ENCODE peak calls at places on chromosomes 3 and 15, in six cellular contexts. O, R, P, V, C and Z are unnamed samples. For H3K27me3, the result is how much of the 10 kb centered on the place peaks cover.

GRCh38 chr15:33724321-33725036 is 243.8 kb upstream of the CHRM5 start:
- DNase-seq in P (peak), O (no peak), R (no peak), V (peak), C (no peak), Z (no peak)

GRCh38 chr3:170128259-170128976 is 53.1 kb downstream of the PHC3 start:
- DNase-seq in P (no peak), O (no peak), R (no peak), V (no peak), C (no peak), Z (no peak)

GRCh38 chr3:41682996-41683395 is 278.9 kb downstream of the ULK4 start:
- DNase-seq in R (no peak), C (peak), P (no peak), O (no peak), V (no peak), Z (peak)

GRCh38 chr3:94647131-94647530 is 584.3 kb downstream of the NSUN3 start:
- DNase-seq in V (no peak), O (no peak), R (no peak), C (peak), P (no peak), Z (peak)

GRCh38 chr3:102089904-102090492 is 240.7 kb downstream of the NFKBIZ start:
- DNase-seq in V (no peak), R (no peak), P (peak), O (no peak), C (peak), Z (peak)

GRCh38 chr15:79007066-79007465 is 62.2 kb upstream of the CTSH start:
- DNase-seq in P (peak), V (peak), R (peak), O (no peak), C (no peak), Z (no peak)

GRCh38 chr3:45575491-45575923 is 19.0 kb upstream of the LIMD1 start:
- DNase-seq in P (no peak), V (no peak), O (no peak), R (no peak), C (peak), Z (no peak)

GRCh38 chr3:164024786-164025185 is 1053.5 kb downstream of the SI start:
- DNase-seq in C (no peak), P (no peak), R (peak), O (no peak), V (no peak), Z (no peak)

GRCh38 chr3:192899540-192899982 is 18.1 kb downstream of the MB21D2 start:
- DNase-seq in O (no peak), V (no peak), P (no peak), C (peak), R (no peak), Z (no peak)

GRCh38 chr3:50195501-50196252 is 4.3 kb downstream of the GNAT1 start:
- DNase-seq in P (no peak), C (no peak), R (no peak), O (no peak), V (no peak), Z (no peak)

GRCh38 chr15:91609231-91609630 is 244.3 kb upstream of the SLCO3A1 start:
- DNase-seq in R (peak), P (no peak), C (no peak), O (no peak), V (no peak), Z (no peak)

GRCh38 chr3:100873624-100874023 is 119.6 kb downstream of the ABI3BP start:
- DNase-seq in V (no peak), P (no peak), O (no peak), R (no peak), C (no peak), Z (no peak)

GRCh38 chr15:100623301-100623700 is 20.9 kb downstream of the ASB7 start:
- DNase-seq in O (no peak), V (no peak), R (no peak), C (peak), P (no peak), Z (peak)

GRCh38 chr15:100631831-100632230 is 29.4 kb downstream of the ASB7 start:
- DNase-seq in C (no peak), P (no peak), R (no peak), O (no peak), V (peak), Z (no peak)

GRCh38 chr15:100633763-100634075 is 31.3 kb downstream of the ASB7 start:
- DNase-seq in O (no peak), C (no peak), P (no peak), R (no peak), V (no peak), Z (no peak)

GRCh38 chr15:100628746-100629145 is 26.4 kb downstream of the ASB7 start:
- DNase-seq in P (no peak), C (peak), O (no peak), R (no peak), V (no peak), Z (no peak)

GRCh38 chr15:100627789-100628395 is 25.5 kb downstream of the ASB7 start:
- DNase-seq in O (peak), C (peak), V (peak), R (no peak), P (peak), Z (peak)
- TF ChIP-seq CTCF in O (peak), C (peak), V (peak), R (peak), P (peak), Z (peak)

GRCh38 chr15:88613074-88613944 is 7.8 kb upstream of the AEN start:
- DNase-seq in P (no peak), R (no peak), V (peak), C (peak), O (no peak), Z (no peak)
- H3K27ac ChIP-seq in P (no peak), R (no peak), V (no peak), C (no peak), O (no peak), Z (no peak)

DNA sequence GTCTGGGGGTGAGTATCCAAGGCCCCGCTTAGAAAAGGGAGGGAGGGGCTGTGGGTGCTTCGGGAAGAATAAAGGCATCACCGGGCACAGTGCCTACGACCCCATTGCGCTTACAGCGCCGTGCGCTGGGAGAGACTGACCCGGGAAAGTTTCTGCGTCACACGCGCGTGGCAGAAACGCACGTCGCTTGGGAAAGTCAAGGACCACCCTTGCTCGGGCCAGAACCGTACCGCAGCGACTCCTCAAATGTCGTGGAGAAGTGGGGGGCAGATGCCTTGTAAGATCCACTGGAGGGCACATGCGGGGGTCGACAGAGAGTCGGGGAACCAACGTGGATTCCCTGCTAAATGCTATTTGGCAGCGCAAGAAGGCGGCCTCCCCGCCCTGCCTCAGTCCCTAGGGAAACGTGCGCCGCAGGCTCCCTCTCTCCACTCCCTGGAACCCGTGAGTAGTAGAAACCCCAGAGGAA is 2.4 kb downstream of the ADAMTS9 start:
- DNase-seq in P (no peak), C (peak), R (peak), O (peak), V (no peak), Z (peak)
- H3K27me3 ChIP-seq in P (under half), C (under half), R (under half), O (under half), V (under half), Z (half or more)

GRCh38 chr15:84749111-84749991 is 959 bp downstream of the ZNF592 start:
- DNase-seq in P (peak), O (peak), C (peak), R (peak), V (peak), Z (no peak)
- TF ChIP-seq CTCF in P (no peak), O (no peak), C (peak), R (no peak), V (peak), Z (peak)

GRCh38 chr3:11288021-11288491 is 15.9 kb downstream of the ATG7 start:
- DNase-seq in R (no peak), C (peak), V (no peak), P (peak), O (no peak), Z (no peak)

GRCh38 chr3:11276901-11277300 is 4.7 kb downstream of the ATG7 start:
- DNase-seq in R (no peak), P (no peak), O (no peak), C (no peak), V (no peak), Z (no peak)

GRCh38 chr3:11285471-11285870 is 13.3 kb downstream of the ATG7 start:
- DNase-seq in R (no peak), O (no peak), C (no peak), V (no peak), P (no peak), Z (no peak)

GRCh38 chr3:11283126-11283478 is 10.9 kb downstream of the ATG7 start:
- DNase-seq in P (no peak), R (no peak), O (no peak), V (no peak), C (no peak), Z (no peak)

GRCh38 chr3:11282250-11283125 is 10.3 kb downstream of the ATG7 start:
- DNase-seq in P (no peak), O (peak), C (no peak), R (no peak), V (no peak), Z (no peak)
- H3K27ac ChIP-seq in P (no peak), O (peak), C (peak), R (peak), V (no peak), Z (no peak)

GRCh38 chr3:172448661-172449467 is 608 bp upstream of the GHSR start:
- DNase-seq in V (no peak), C (no peak), R (no peak), O (no peak), P (no peak), Z (no peak)
- H3K27me3 ChIP-seq in V (half or more), C (under half), R (half or more), O (half or more), P (half or more), Z (half or more)

GRCh38 chr3:156583469-156583868 is 28.6 kb upstream of the SSR3 start:
- DNase-seq in R (no peak), V (no peak), P (no peak), O (no peak), C (no peak), Z (no peak)

GRCh38 chr3:156579427-156579851 is 24.5 kb upstream of the SSR3 start:
- DNase-seq in P (no peak), R (no peak), O (no peak), C (no peak), V (no peak), Z (peak)

GRCh38 chr3:156581954-156582353 is 27.0 kb upstream of the SSR3 start:
- DNase-seq in R (no peak), P (no peak), C (no peak), O (no peak), V (no peak), Z (no peak)

GRCh38 chr3:156580986-156581385 is 26.1 kb upstream of the SSR3 start:
- DNase-seq in V (no peak), O (no peak), P (no peak), C (no peak), R (no peak), Z (no peak)

GRCh38 chr3:156582784-156583183 is 27.9 kb upstream of the SSR3 start:
- DNase-seq in C (no peak), O (no peak), P (no peak), V (no peak), R (no peak), Z (no peak)
- TF ChIP-seq CTCF in C (no peak), O (no peak), P (no peak), V (no peak), R (no peak), Z (no peak)

DNA sequence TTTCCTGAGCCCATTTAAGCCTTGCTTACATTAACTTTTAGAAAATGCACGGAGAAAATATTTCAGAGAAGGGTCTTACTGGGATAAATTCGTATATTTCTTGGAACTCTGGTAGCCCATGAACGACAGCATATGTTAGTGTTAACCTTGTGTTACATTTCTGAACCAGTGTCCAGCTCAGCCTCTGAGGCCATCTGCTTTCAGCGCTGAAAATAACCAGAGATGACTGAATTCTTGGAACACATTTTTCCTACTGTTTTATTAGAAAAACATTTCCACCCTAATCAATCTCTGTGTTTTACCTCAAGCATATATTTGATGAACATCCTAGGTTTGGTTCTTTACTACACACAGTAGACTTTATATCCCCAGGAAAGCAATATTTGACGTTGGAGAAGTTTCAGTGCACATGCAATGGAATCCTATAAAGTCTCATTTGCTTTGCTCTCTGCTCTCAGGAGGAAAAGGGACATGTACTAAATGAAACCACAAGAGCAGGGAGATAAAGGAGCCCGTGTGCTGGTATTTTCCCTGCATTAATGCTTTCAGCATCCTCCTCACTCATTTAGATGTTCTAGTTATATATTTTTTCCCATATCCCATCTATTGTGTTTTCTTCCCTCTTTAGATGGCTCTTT is 151.8 kb upstream of the KCNMB2 start:
- DNase-seq in O (no peak), P (peak), R (no peak), V (peak), C (peak), Z (no peak)
- H3K27ac ChIP-seq in O (peak), P (no peak), R (no peak), V (no peak), C (peak), Z (no peak)

GRCh38 chr15:82891025-82891390 is 61.5 kb downstream of the HOMER2 start:
- DNase-seq in O (no peak), V (no peak), R (no peak), C (no peak), P (no peak), Z (no peak)
- H3K27me3 ChIP-seq in O (under half), V (under half), R (under half), C (under half), P (under half), Z (under half)

GRCh38 chr15:40273428-40273827 is 9.4 kb downstream of the ANKRD63 start:
- DNase-seq in O (no peak), R (no peak), P (no peak), C (no peak), V (no peak), Z (no peak)

GRCh38 chr15:40274350-40275274 is 8.3 kb downstream of the ANKRD63 start:
- DNase-seq in C (peak), O (peak), V (peak), R (peak), P (peak), Z (peak)

GRCh38 chr15:40270246-40270995 is 12.4 kb downstream of the ANKRD63 start:
- DNase-seq in O (no peak), R (no peak), V (no peak), P (no peak), C (no peak), Z (no peak)

GRCh38 chr15:40271915-40272712 is 10.8 kb downstream of the ANKRD63 start:
- DNase-seq in R (no peak), O (no peak), P (no peak), V (no peak), C (no peak), Z (no peak)

DNA sequence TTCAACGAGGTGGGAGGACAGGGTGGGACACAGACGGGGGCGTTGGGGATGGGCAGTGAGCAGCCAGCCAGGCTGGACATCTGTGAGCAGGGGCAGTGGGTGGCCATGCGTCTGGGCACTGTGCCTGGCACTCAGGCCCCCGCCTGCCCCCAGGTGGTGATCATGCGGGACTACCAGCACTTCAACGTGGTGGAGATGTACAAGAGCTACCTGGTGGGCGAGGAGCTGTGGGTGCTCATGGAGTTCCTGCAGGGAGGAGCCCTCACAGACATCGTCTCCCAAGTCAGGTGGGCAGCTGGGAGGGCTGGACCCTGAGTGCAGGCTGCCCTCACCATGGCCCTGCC is 10.2 kb downstream of the ANKRD63 start:
- DNase-seq in V (no peak), R (no peak), O (no peak), P (no peak), C (no peak), Z (no peak)
- TF ChIP-seq CTCF in V (no peak), R (no peak), O (no peak), P (no peak), C (no peak), Z (peak)